ENCODE peak calls at places on chromosome 15, in five cellular contexts. D, Z, V, R and P are unnamed samples.

GRCh38 chr15:61951949-61952348 is 108.3 kb downstream of the VPS13C start:
- DNase-seq in D (peak), Z (peak), V (peak), R (no peak), P (peak)

GRCh38 chr15:55118341-55118740 is 78.4 kb downstream of the RSL24D1 start:
- DNase-seq in D (no peak), Z (no peak), V (no peak), R (no peak), P (no peak)

GRCh38 chr15:33699691-33700447 is 268.4 kb upstream of the CHRM5 start:
- DNase-seq in D (peak), Z (peak), V (no peak), R (no peak), P (peak)

GRCh38 chr15:55969582-55969981 is 23.8 kb downstream of the NEDD4 start:
- DNase-seq in D (no peak), Z (no peak), V (no peak), R (no peak), P (no peak)

GRCh38 chr15:31049682-31050606 is 51.6 kb downstream of the TRPM1 start:
- DNase-seq in D (no peak), Z (no peak), V (no peak), R (peak), P (no peak)

GRCh38 chr15:35019401-35020327 is 31.6 kb upstream of the ZNF770 start:
- DNase-seq in D (peak), Z (peak), V (no peak), R (no peak), P (peak)

GRCh38 chr15:67943961-67944674 is 104.3 kb upstream of the RNU6-1 start:
- DNase-seq in D (peak), Z (no peak), V (peak), R (no peak), P (peak)

GRCh38 chr15:51227967-51228783 is 110.2 kb downstream of the CYP19A1 start:
- DNase-seq in D (peak), Z (peak), V (peak), R (peak), P (peak)

GRCh38 chr15:97759363-97759762 is 201.1 kb upstream of the ARRDC4 start:
- DNase-seq in D (peak), Z (peak), V (no peak), R (peak), P (peak)

GRCh38 chr15:98001663-98002194 is 41.2 kb downstream of the ARRDC4 start:
- DNase-seq in D (no peak), Z (no peak), V (no peak), R (no peak), P (no peak)

GRCh38 chr15:91224750-91225380 is 124.8 kb downstream of the SV2B start:
- DNase-seq in D (peak), Z (peak), V (no peak), R (no peak), P (peak)

GRCh38 chr15:23081271-23081670 is 41.9 kb upstream of the TUBGCP5 start:
- DNase-seq in D (no peak), Z (no peak), V (no peak), R (no peak), P (no peak)

GRCh38 chr15:44435893-44436667 is 8.7 kb downstream of the CTDSPL2 start:
- DNase-seq in D (peak), Z (no peak), V (no peak), R (no peak), P (no peak)

GRCh38 chr15:47027322-47027946 is 689.9 kb upstream of the SEMA6D start:
- DNase-seq in D (no peak), Z (no peak), V (no peak), R (no peak), P (no peak)

GRCh38 chr15:80234883-80235282 is 17.1 kb downstream of the CTXND1 start:
- DNase-seq in D (peak), Z (peak), V (no peak), R (no peak), P (peak)

GRCh38 chr15:45387379-45388007 is 9.1 kb upstream of the GATM start:
- DNase-seq in D (no peak), Z (no peak), V (no peak), R (no peak), P (no peak)

GRCh38 chr15:64246364-64247189 is 83.8 kb upstream of the PPIB start:
- DNase-seq in D (peak), Z (peak), V (no peak), R (peak), P (peak)

GRCh38 chr15:77527164-77527778 is 105.4 kb downstream of the LINGO1 start:
- DNase-seq in D (peak), Z (peak), V (no peak), R (no peak), P (peak)

GRCh38 chr15:52040167-52040900 is 21.3 kb downstream of the MAPK6 start:
- DNase-seq in D (peak), Z (peak), V (no peak), R (no peak), P (peak)

GRCh38 chr15:43276563-43277200 is 10.0 kb upstream of the TGM5 start:
- DNase-seq in D (no peak), Z (no peak), V (no peak), R (no peak), P (no peak)

GRCh38 chr15:96402403-96402802 is 71.9 kb downstream of the NR2F2 start:
- DNase-seq in D (no peak), Z (no peak), V (no peak), R (no peak), P (no peak)

GRCh38 chr15:60548101-60548500 is 69.2 kb upstream of the ICE2 start:
- DNase-seq in D (no peak), Z (no peak), V (no peak), R (no peak), P (no peak)

GRCh38 chr15:78599189-78599588 is 21.6 kb downstream of the CHRNA3 start:
- DNase-seq in D (no peak), Z (no peak), V (no peak), R (no peak), P (no peak)

GRCh38 chr15:74196175-74196574 is 6.4 kb downstream of the STRA6 start:
- DNase-seq in D (peak), Z (peak), V (peak), R (no peak), P (peak)

GRCh38 chr15:77822631-77823230 is 190.0 kb upstream of the LINGO1 start:
- DNase-seq in D (no peak), Z (no peak), V (no peak), R (no peak), P (no peak)

GRCh38 chr15:87874896-87875661 is 381.5 kb downstream of the NTRK3 start:
- DNase-seq in D (no peak), Z (peak), V (peak), R (no peak), P (peak)

GRCh38 chr15:57496946-57497944 is 94.5 kb upstream of the MYZAP start:
- DNase-seq in D (no peak), Z (no peak), V (peak), R (no peak), P (no peak)

GRCh38 chr15:50107157-50107556 is 11.9 kb downstream of the ATP8B4 start:
- DNase-seq in D (no peak), Z (no peak), V (no peak), R (no peak), P (no peak)

GRCh38 chr15:55106155-55106554 is 90.6 kb downstream of the RSL24D1 start:
- DNase-seq in D (no peak), Z (no peak), V (no peak), R (peak), P (no peak)

GRCh38 chr15:38260077-38260476 is 7.4 kb downstream of the SPRED1 start:
- DNase-seq in D (peak), Z (peak), V (no peak), R (no peak), P (peak)

GRCh38 chr15:35674873-35675781 is 129.2 kb upstream of the DPH6 start:
- DNase-seq in D (peak), Z (peak), V (no peak), R (no peak), P (peak)

GRCh38 chr15:27686376-27686775 is 412.7 kb downstream of the OCA2 start:
- DNase-seq in D (peak), Z (peak), V (no peak), R (no peak), P (peak)

GRCh38 chr15:97082835-97083234 is 752.3 kb downstream of the NR2F2 start:
- DNase-seq in D (no peak), Z (no peak), V (no peak), R (no peak), P (no peak)

GRCh38 chr15:47870300-47870955 is 153.1 kb downstream of the SEMA6D start:
- DNase-seq in D (peak), Z (no peak), V (peak), R (no peak), P (no peak)

GRCh38 chr15:74428970-74429783 is 4.6 kb downstream of the SEMA7A start:
- DNase-seq in D (no peak), Z (no peak), V (no peak), R (no peak), P (no peak)

GRCh38 chr15:48717458-48717857 is 71.9 kb upstream of the FBN1 start:
- DNase-seq in D (peak), Z (peak), V (no peak), R (no peak), P (peak)

GRCh38 chr15:100133001-100133400 is 208.8 kb downstream of the ADAMTS17 start:
- DNase-seq in D (no peak), Z (no peak), V (no peak), R (no peak), P (no peak)
- TF ChIP-seq CTCF in D (no peak), Z (no peak), V (no peak), R (no peak), P (no peak)

DNA sequence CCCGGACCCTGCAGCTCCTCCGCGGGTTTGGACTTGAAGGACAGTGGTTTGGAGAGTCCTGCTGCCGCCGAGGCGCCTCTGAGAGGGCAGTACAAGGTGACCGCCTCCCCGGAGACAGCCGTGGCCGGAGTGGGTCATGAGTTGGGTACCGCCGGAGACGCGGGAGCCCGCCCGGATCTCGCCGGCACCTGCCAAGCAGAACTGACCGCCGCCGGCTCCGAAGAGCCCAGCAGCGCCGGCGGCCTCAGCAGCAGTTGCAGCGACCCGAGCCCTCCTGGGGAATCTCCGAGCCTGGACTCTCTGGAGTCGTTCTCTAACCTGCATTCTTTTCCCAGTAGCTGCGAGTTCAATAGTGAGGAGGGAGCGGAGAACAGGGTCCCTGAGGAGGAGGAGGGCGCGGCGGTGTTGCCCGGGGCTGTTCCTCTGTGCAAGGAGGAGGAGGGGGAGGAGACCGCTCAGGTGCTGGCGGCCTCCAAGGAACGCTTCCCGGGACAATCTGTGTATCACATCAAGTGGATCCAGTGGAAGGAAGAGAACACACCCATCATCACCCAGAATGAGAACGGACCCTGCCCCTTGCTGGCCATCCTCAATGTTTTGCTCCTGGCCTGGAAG is 626 bp downstream of the MINDY2 start:
- DNase-seq in D (no peak), Z (no peak), V (peak), R (peak), P (no peak)
- H3K4me3 ChIP-seq in D (peak), Z (peak), V (peak), R (peak), P (peak)

GRCh38 chr15:101276501-101277037 is 716 bp downstream of the SELENOS start:
- DNase-seq in D (peak), Z (peak), V (no peak), R (no peak), P (peak)
- TF ChIP-seq CTCF in D (peak), Z (peak), V (no peak), R (no peak), P (peak)

GRCh38 chr15:92807971-92808571 is 92.1 kb upstream of the CHD2 start:
- DNase-seq in D (peak), Z (peak), V (no peak), R (peak), P (peak)
- H3K4me3 ChIP-seq in D (no peak), Z (no peak), V (peak), R (peak), P (no peak)